ENCODE peak calls at places on chromosomes 5 and 9, in six cellular contexts. D, M, O, Y, W and Z are unnamed samples.

GRCh38 chr5:73661753-73662152 is 35.8 kb downstream of the ARHGEF28 start:
- DNase-seq in D (no peak), M (no peak), O (no peak), Y (no peak), W (no peak), Z (no peak)

GRCh38 chr5:71783891-71784290 is 64.8 kb downstream of the CARTPT start:
- DNase-seq in D (no peak), M (no peak), O (no peak), Y (no peak), W (no peak), Z (peak)

GRCh38 chr9:96169488-96169887 is 132.5 kb downstream of the HSD17B3 start:
- DNase-seq in D (no peak), M (no peak), O (no peak), Y (peak), W (no peak), Z (peak)

GRCh38 chr5:27472000-27472763 is 433.8 kb upstream of the CDH9 start:
- DNase-seq in D (no peak), M (no peak), O (peak), Y (no peak), W (no peak), Z (peak)

GRCh38 chr5:94153736-94154450 is 412.5 kb upstream of the POU5F2 start:
- DNase-seq in D (no peak), M (no peak), O (no peak), Y (no peak), W (no peak), Z (peak)

GRCh38 chr5:43555895-43556606 is 826 bp downstream of the PAIP1 start:
- DNase-seq in D (no peak), M (no peak), O (peak), Y (no peak), W (no peak), Z (peak)

GRCh38 chr9:134545213-134546211 is 96.1 kb upstream of the COL5A1 start:
- DNase-seq in D (no peak), M (no peak), O (no peak), Y (no peak), W (no peak), Z (no peak)

GRCh38 chr5:102152906-102153787 is 142.9 kb downstream of the SLCO4C1 start:
- DNase-seq in D (no peak), M (no peak), O (peak), Y (no peak), W (peak), Z (peak)

GRCh38 chr5:149748471-149749094 is 18.5 kb downstream of the PPARGC1B start:
- DNase-seq in D (no peak), M (no peak), O (no peak), Y (no peak), W (no peak), Z (no peak)

GRCh38 chr5:127656825-127657224 is 7.9 kb downstream of the CTXN3 start:
- DNase-seq in D (no peak), M (no peak), O (no peak), Y (no peak), W (no peak), Z (no peak)

GRCh38 chr9:92717201-92718085 is 47.2 kb downstream of the BICD2 start:
- DNase-seq in D (no peak), M (no peak), O (no peak), Y (no peak), W (no peak), Z (no peak)

GRCh38 chr5:9388941-9389674 is 156.8 kb downstream of the SEMA5A start:
- DNase-seq in D (no peak), M (no peak), O (peak), Y (no peak), W (no peak), Z (no peak)

GRCh38 chr9:16986441-16987387 is 116.2 kb upstream of the BNC2 start:
- DNase-seq in D (no peak), M (no peak), O (peak), Y (no peak), W (no peak), Z (peak)

GRCh38 chr9:6566409-6567139 is 79.0 kb downstream of the GLDC start:
- DNase-seq in D (peak), M (peak), O (peak), Y (no peak), W (no peak), Z (peak)

GRCh38 chr9:131276891-131277672 is 772 bp upstream of the FAM78A start:
- DNase-seq in D (no peak), M (no peak), O (no peak), Y (no peak), W (no peak), Z (no peak)

GRCh38 chr5:81397169-81397568 is 3.2 kb upstream of the ACOT12 start:
- DNase-seq in D (no peak), M (no peak), O (peak), Y (no peak), W (no peak), Z (no peak)

GRCh38 chr9:2271426-2271825 is 256.3 kb downstream of the SMARCA2 start:
- DNase-seq in D (peak), M (no peak), O (peak), Y (no peak), W (no peak), Z (peak)

GRCh38 chr9:14487547-14488185 is 173.7 kb upstream of the NFIB start:
- DNase-seq in D (no peak), M (no peak), O (no peak), Y (no peak), W (no peak), Z (no peak)

GRCh38 chr5:146778261-146778660 is 100.3 kb downstream of the PPP2R2B start:
- DNase-seq in D (no peak), M (no peak), O (no peak), Y (no peak), W (no peak), Z (no peak)

GRCh38 chr5:143405063-143405746 is 1.7 kb upstream of the NR3C1 start:
- DNase-seq in D (no peak), M (no peak), O (peak), Y (peak), W (peak), Z (peak)

GRCh38 chr9:75615284-75615683 is 275.2 kb upstream of the PCSK5 start:
- DNase-seq in D (no peak), M (no peak), O (no peak), Y (no peak), W (peak), Z (peak)

GRCh38 chr5:1514027-1514818 is 9.5 kb downstream of the LPCAT1 start:
- DNase-seq in D (no peak), M (no peak), O (no peak), Y (no peak), W (no peak), Z (no peak)

GRCh38 chr5:83827111-83827541 is 106.5 kb upstream of the HAPLN1 start:
- DNase-seq in D (no peak), M (no peak), O (peak), Y (no peak), W (no peak), Z (no peak)

GRCh38 chr9:129310666-129311350 is 132.7 kb upstream of the IER5L start:
- DNase-seq in D (no peak), M (no peak), O (no peak), Y (no peak), W (no peak), Z (peak)

GRCh38 chr5:150175536-150175935 is 9.0 kb downstream of the CDX1 start:
- DNase-seq in D (no peak), M (no peak), O (peak), Y (no peak), W (no peak), Z (peak)

GRCh38 chr5:154713615-154714125 is 41.5 kb upstream of the LARP1 start:
- DNase-seq in D (no peak), M (no peak), O (no peak), Y (no peak), W (no peak), Z (peak)

GRCh38 chr5:123670981-123671557 is 159.1 kb downstream of the CSNK1G3 start:
- DNase-seq in D (no peak), M (no peak), O (peak), Y (no peak), W (peak), Z (peak)

GRCh38 chr9:86997158-86997557 is 49.9 kb upstream of the GAS1 start:
- DNase-seq in D (no peak), M (no peak), O (peak), Y (no peak), W (no peak), Z (no peak)

GRCh38 chr5:89191374-89191773 is 308.4 kb upstream of the MEF2C start:
- DNase-seq in D (no peak), M (no peak), O (no peak), Y (no peak), W (no peak), Z (no peak)

GRCh38 chr9:82923410-82924242 is 139.3 kb downstream of the RASEF start:
- DNase-seq in D (no peak), M (peak), O (peak), Y (no peak), W (peak), Z (peak)

GRCh38 chr9:112493738-112494137 is 7.1 kb downstream of the KIAA1958 start:
- DNase-seq in D (no peak), M (no peak), O (no peak), Y (no peak), W (no peak), Z (peak)

GRCh38 chr9:123375725-123376132 is 19.7 kb downstream of the CRB2 start:
- DNase-seq in D (no peak), M (no peak), O (no peak), Y (no peak), W (no peak), Z (peak)

GRCh38 chr5:124371121-124371706 is 375.2 kb downstream of the ZNF608 start:
- DNase-seq in D (no peak), M (no peak), O (no peak), Y (no peak), W (no peak), Z (no peak)

GRCh38 chr5:81995407-81995806 is 23.6 kb downstream of the ATG10 start:
- DNase-seq in D (no peak), M (no peak), O (no peak), Y (no peak), W (no peak), Z (no peak)

GRCh38 chr5:151758430-151759241 is at the start of gene ATOX1:
- DNase-seq in D (peak), M (no peak), O (peak), Y (peak), W (peak), Z (peak)

GRCh38 chr5:124872615-124873014 is 126.2 kb upstream of the ZNF608 start:
- DNase-seq in D (no peak), M (no peak), O (no peak), Y (no peak), W (peak), Z (no peak)

GRCh38 chr9:114156658-114157421 is 1.5 kb downstream of the COL27A1 start:
- DNase-seq in D (no peak), M (no peak), O (no peak), Y (peak), W (no peak), Z (peak)

GRCh38 chr5:32443541-32444190 is 874 bp downstream of the ZFR start:
- DNase-seq in D (no peak), M (no peak), O (peak), Y (no peak), W (peak), Z (peak)

GRCh38 chr5:144004146-144004545 is 166.3 kb downstream of the YIPF5 start:
- DNase-seq in D (no peak), M (no peak), O (no peak), Y (no peak), W (no peak), Z (no peak)